ENCODE peak calls at places on chromosomes 11 and 22, in four cellular contexts. One of them, this sample, is unnamed.

GRCh38 chr11:291281-292210 is 2.6 kb downstream of the PGGHG start:
- DNase-seq in neuronal stem cell: no peak
- DNase-seq in H9: no peak
- DNase-seq in IMR-90: no peak
- DNase-seq in this sample: no peak

GRCh38 chr11:111845256-111846028 is 25.9 kb downstream of the ALG9 start:
- DNase-seq in IMR-90: no peak
- DNase-seq in H9: no peak
- DNase-seq in neuronal stem cell: no peak
- DNase-seq in this sample: peak; percentile 86

GRCh38 chr11:126564588-126564987 is 209.1 kb downstream of the ST3GAL4 start:
- DNase-seq in neuronal stem cell: no peak
- DNase-seq in IMR-90: no peak
- DNase-seq in H9: peak; percentile 72
- DNase-seq in this sample: no peak

GRCh38 chr22:20016734-20017621 is at the start of gene ARVCF:
- DNase-seq in neuronal stem cell: peak; percentile 89
- DNase-seq in IMR-90: peak; percentile 85
- DNase-seq in H9: peak; percentile 91
- DNase-seq in this sample: peak; percentile 88

GRCh38 chr22:16957781-16958180 is 50.2 kb downstream of the GAB4 start:
- DNase-seq in IMR-90: no peak
- DNase-seq in H9: peak; percentile 17
- DNase-seq in neuronal stem cell: no peak
- DNase-seq in this sample: no peak

GRCh38 chr22:50525991-50526848 is 822 bp upstream of the SCO2 start:
- DNase-seq in IMR-90: peak; percentile 64
- DNase-seq in neuronal stem cell: peak; percentile 75
- DNase-seq in H9: peak; percentile 73
- DNase-seq in this sample: peak; percentile 97

GRCh38 chr22:43408009-43408408 is 3.8 kb upstream of the MPPED1 start:
- DNase-seq in neuronal stem cell: no peak
- DNase-seq in H9: no peak
- DNase-seq in IMR-90: no peak
- DNase-seq in this sample: no peak

GRCh38 chr11:112293614-112294013 is 33.0 kb upstream of the PLET1 start:
- DNase-seq in neuronal stem cell: no peak
- DNase-seq in H9: no peak
- DNase-seq in IMR-90: no peak
- DNase-seq in this sample: no peak

GRCh38 chr22:28759861-28760560 is 12.5 kb upstream of the CCDC117 start:
- DNase-seq in IMR-90: peak; percentile 18
- DNase-seq in neuronal stem cell: no peak
- DNase-seq in H9: peak; percentile 58
- DNase-seq in this sample: no peak

GRCh38 chr22:28766628-28767027 is 5.9 kb upstream of the CCDC117 start:
- DNase-seq in H9: no peak
- DNase-seq in IMR-90: no peak
- DNase-seq in neuronal stem cell: no peak
- DNase-seq in this sample: no peak

DNA sequence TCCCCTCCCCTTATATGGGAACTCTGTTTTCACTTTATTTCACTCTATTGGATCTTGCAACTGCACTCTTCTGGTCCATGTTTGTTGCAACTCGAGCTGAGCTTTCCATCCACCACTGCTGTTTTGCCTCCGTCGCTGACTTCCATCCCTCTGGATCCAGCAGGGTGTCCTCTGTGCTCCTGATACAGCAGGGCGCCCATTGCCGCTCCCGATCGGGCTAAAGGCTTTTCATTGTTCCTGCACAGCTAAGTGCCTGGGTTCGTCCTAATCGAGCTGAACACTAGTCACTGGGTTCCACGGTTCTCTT is 11.1 kb upstream of the CCDC117 start:
- DNase-seq in neuronal stem cell: no peak
- DNase-seq in H9: peak; percentile 41
- DNase-seq in IMR-90: no peak
- DNase-seq in this sample: no peak
- H2BK5ac ChIP-seq in neuronal stem cell: no peak overlapping the region
- H2BK5ac ChIP-seq in H9: no peak overlapping the region
- H2BK5ac ChIP-seq in IMR-90: no peak overlapping the region
- H2BK5ac ChIP-seq in this sample: no peak overlapping the region

GRCh38 chr11:8784936-8785335 is 102.3 kb downstream of the RPL27A start:
- DNase-seq in neuronal stem cell: no peak
- DNase-seq in H9: no peak
- DNase-seq in IMR-90: no peak
- DNase-seq in this sample: no peak
- H4K91ac ChIP-seq in neuronal stem cell: no peak overlapping the region
- H4K91ac ChIP-seq in H9: no peak overlapping the region
- H4K91ac ChIP-seq in IMR-90: no peak overlapping the region
- H4K91ac ChIP-seq in this sample: no peak overlapping the region

GRCh38 chr22:24156146-24156914 is 25.0 kb upstream of the SUSD2 start:
- DNase-seq in H9: no peak
- DNase-seq in neuronal stem cell: peak; percentile 35
- DNase-seq in IMR-90: peak; percentile 52
- DNase-seq in this sample: no peak
- H2BK5ac ChIP-seq in H9: no peak overlapping the region
- H2BK5ac ChIP-seq in neuronal stem cell: no peak overlapping the region
- H2BK5ac ChIP-seq in IMR-90: peak overlapping the region; percentile 87
- H2BK5ac ChIP-seq in this sample: no peak overlapping the region

GRCh38 chr22:39013923-39014722 is at the start of gene APOBEC3C:
- DNase-seq in IMR-90: peak; percentile 90
- DNase-seq in H9: peak; percentile 71
- DNase-seq in neuronal stem cell: peak; percentile 41
- DNase-seq in this sample: peak; percentile 15
- H4K91ac ChIP-seq in IMR-90: peak within 1 kb of the TSS; percentile 93
- H4K91ac ChIP-seq in H9: no peak within 1 kb of the TSS
- H4K91ac ChIP-seq in neuronal stem cell: no peak within 1 kb of the TSS
- H4K91ac ChIP-seq in this sample: peak within 1 kb of the TSS; percentile 80

GRCh38 chr11:120255519-120255866 is 15.6 kb downstream of the POU2F3 start:
- DNase-seq in IMR-90: no peak
- DNase-seq in H9: no peak
- DNase-seq in neuronal stem cell: no peak
- DNase-seq in this sample: no peak
- H2BK5ac ChIP-seq in IMR-90: no peak overlapping the region
- H2BK5ac ChIP-seq in H9: no peak overlapping the region
- H2BK5ac ChIP-seq in neuronal stem cell: no peak overlapping the region
- H2BK5ac ChIP-seq in this sample: no peak overlapping the region

GRCh38 chr11:67613960-67614715 is 7.4 kb downstream of the NDUFV1 start:
- DNase-seq in neuronal stem cell: peak; percentile 69
- DNase-seq in H9: peak; percentile 86
- DNase-seq in IMR-90: peak; percentile 13
- DNase-seq in this sample: peak; percentile 85
- H4K91ac ChIP-seq in neuronal stem cell: no peak overlapping the region
- H4K91ac ChIP-seq in H9: no peak overlapping the region
- H4K91ac ChIP-seq in IMR-90: no peak overlapping the region
- H4K91ac ChIP-seq in this sample: peak overlapping the region; percentile 53

GRCh38 chr11:3854977-3855807 is at the start of gene STIM1:
- DNase-seq in neuronal stem cell: peak; percentile 95
- DNase-seq in IMR-90: peak; percentile 90
- DNase-seq in H9: peak; percentile 96
- DNase-seq in this sample: peak; percentile 95

GRCh38 chr11:3856856-3857553 is 1.5 kb downstream of the STIM1 start:
- DNase-seq in neuronal stem cell: no peak
- DNase-seq in H9: no peak
- DNase-seq in IMR-90: no peak
- DNase-seq in this sample: no peak

GRCh38 chr11:3857628-3858027 is 2.2 kb downstream of the STIM1 start:
- DNase-seq in H9: no peak
- DNase-seq in neuronal stem cell: no peak
- DNase-seq in IMR-90: no peak
- DNase-seq in this sample: no peak

GRCh38 chr11:3854660-3854976 is 846 bp upstream of the STIM1 start:
- DNase-seq in H9: no peak
- DNase-seq in neuronal stem cell: no peak
- DNase-seq in IMR-90: no peak
- DNase-seq in this sample: no peak

GRCh38 chr11:3855808-3856491 is 486 bp downstream of the STIM1 start:
- DNase-seq in IMR-90: no peak
- DNase-seq in neuronal stem cell: no peak
- DNase-seq in H9: peak; percentile 55
- DNase-seq in this sample: peak; percentile 38
- H2BK5ac ChIP-seq in IMR-90: peak overlapping the region; percentile 25
- H2BK5ac ChIP-seq in neuronal stem cell: no peak overlapping the region
- H2BK5ac ChIP-seq in H9: no peak overlapping the region
- H2BK5ac ChIP-seq in this sample: peak overlapping the region; percentile 28

GRCh38 chr11:45093761-45094455 is 52.5 kb upstream of the PRDM11 start:
- DNase-seq in neuronal stem cell: no peak
- DNase-seq in H9: peak; percentile 17
- DNase-seq in IMR-90: no peak
- DNase-seq in this sample: no peak

GRCh38 chr11:45096636-45097035 is 49.8 kb upstream of the PRDM11 start:
- DNase-seq in IMR-90: no peak
- DNase-seq in neuronal stem cell: no peak
- DNase-seq in H9: no peak
- DNase-seq in this sample: no peak

GRCh38 chr11:45092901-45093760 is 53.3 kb upstream of the PRDM11 start:
- DNase-seq in IMR-90: peak; percentile 85
- DNase-seq in neuronal stem cell: no peak
- DNase-seq in H9: peak; percentile 18
- DNase-seq in this sample: no peak

GRCh38 chr11:45095691-45096010 is 50.8 kb upstream of the PRDM11 start:
- DNase-seq in neuronal stem cell: no peak
- DNase-seq in IMR-90: no peak
- DNase-seq in H9: no peak
- DNase-seq in this sample: no peak

DNA sequence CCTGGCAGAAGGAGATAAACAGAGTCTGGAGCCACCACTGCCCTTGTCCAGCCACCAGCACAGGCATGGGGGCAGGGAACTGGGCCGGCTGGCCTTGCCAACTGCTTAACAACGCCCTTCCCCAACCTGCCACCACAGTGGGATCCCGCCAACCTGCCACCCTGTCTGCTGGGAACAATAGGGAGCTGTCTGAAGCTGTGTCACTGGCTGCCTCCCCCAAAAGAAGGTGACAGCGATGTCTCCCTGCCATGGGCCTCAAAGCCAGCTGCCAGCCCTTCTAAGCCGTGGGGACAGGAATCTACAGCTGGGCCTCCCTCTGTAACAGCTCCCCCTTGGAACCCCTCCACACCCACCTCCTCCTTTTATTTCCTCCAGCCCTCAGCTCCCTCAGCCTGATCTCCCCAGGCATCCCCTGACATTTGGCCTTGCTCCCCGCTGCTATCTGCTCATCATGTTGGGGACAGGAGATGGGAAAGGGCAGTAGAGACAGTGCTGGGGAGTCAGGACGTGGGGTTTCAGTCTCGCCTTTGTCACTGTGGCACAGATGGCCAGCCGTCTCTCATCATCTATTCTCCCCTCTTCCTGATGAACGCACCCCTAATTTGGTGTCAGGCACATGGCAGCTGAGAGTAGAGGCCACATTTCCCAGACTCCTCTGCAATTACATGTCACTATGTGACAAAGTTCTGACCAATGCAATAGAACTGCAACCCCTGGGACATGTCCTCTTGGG is 51.3 kb upstream of the PRDM11 start:
- DNase-seq in H9: peak; percentile 14
- DNase-seq in IMR-90: no peak
- DNase-seq in neuronal stem cell: no peak
- DNase-seq in this sample: no peak
- H4K91ac ChIP-seq in H9: no peak overlapping the region
- H4K91ac ChIP-seq in IMR-90: no peak overlapping the region
- H4K91ac ChIP-seq in neuronal stem cell: no peak overlapping the region
- H4K91ac ChIP-seq in this sample: no peak overlapping the region

DNA sequence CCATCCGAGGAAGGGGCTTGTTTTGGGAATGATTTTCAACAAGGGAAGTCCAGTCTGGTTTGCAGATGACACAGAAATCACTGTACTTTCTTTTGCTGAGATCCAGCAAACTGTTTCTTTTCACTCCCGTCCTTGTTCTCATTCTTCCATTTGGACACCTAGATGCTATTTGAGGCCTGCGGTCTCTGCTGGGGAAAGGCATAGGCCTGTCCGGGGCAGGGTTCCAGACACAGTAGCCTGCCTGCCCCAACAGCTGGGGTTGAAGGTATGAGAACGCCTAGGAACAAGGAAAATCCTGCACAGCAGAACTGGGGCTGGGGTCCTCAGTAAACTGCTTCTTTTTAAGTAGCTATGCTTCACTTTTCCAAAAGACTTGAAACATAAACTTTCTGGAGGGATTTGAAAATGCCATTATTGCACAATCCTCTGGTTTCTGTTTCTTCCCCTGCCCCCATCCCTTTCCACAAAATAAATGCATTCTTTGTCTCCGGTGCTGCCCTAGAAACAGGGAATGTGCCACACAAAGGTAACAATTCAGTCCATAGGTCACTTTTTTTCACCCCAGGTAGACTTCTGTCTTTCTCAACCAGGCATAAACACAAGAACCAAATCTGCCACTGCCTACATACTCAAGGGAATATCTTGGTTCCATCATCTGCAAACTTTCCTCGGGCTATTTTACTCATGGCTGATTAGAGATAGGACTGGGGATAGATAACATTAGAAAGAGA is 174.8 kb upstream of the MTMR2 start:
- DNase-seq in neuronal stem cell: no peak
- DNase-seq in IMR-90: peak; percentile 59
- DNase-seq in H9: no peak
- DNase-seq in this sample: peak; percentile 99
- H2BK5ac ChIP-seq in neuronal stem cell: no peak overlapping the region
- H2BK5ac ChIP-seq in IMR-90: peak overlapping the region; percentile 95
- H2BK5ac ChIP-seq in H9: no peak overlapping the region
- H2BK5ac ChIP-seq in this sample: peak overlapping the region; percentile 100

GRCh38 chr11:124204008-124204407 is 20.9 kb downstream of the OR10D3 start:
- DNase-seq in neuronal stem cell: no peak
- DNase-seq in H9: no peak
- DNase-seq in IMR-90: no peak
- DNase-seq in this sample: no peak
- H4K91ac ChIP-seq in neuronal stem cell: no peak overlapping the region
- H4K91ac ChIP-seq in H9: no peak overlapping the region
- H4K91ac ChIP-seq in IMR-90: no peak overlapping the region
- H4K91ac ChIP-seq in this sample: no peak overlapping the region

This sample was measured in trophoblast cell.